ENCODE peak calls at places on chromosomes 4 and X, in five cellular contexts. S is esophagus squamous epithelium, O is astrocyte, I is left ventricle myocardium inferior, D is ascending aorta. Z is an unnamed sample.

GRCh38 chr4:126697748-126698147 is 935.0 kb upstream of the INTU start:
- DNase-seq in S (no peak), D (no peak), I (no peak), O (peak), Z (no peak)

GRCh38 chr4:105594094-105595010 is 41.9 kb downstream of the ARHGEF38 start:
- DNase-seq in D (no peak), S (no peak), O (no peak), I (no peak), Z (no peak)

GRCh38 chr4:118774321-118774720 is 61.6 kb downstream of the SEC24D start:
- DNase-seq in O (no peak), I (no peak), S (no peak), D (no peak), Z (no peak)

GRCh38 chrX:102979536-102979935 is 42.5 kb downstream of the RAB40AL start:
- DNase-seq in D (no peak), O (no peak), I (no peak), S (no peak), Z (no peak)

GRCh38 chr4:57037982-57038604 is 59.4 kb downstream of the POLR2B start:
- DNase-seq in S (no peak), D (no peak), I (peak), O (no peak), Z (no peak)

GRCh38 chr4:184376136-184376838 is 98.1 kb downstream of the IRF2 start:
- DNase-seq in S (no peak), I (no peak), O (no peak), D (no peak), Z (no peak)

GRCh38 chr4:5824635-5825034 is 68.3 kb downstream of the CRMP1 start:
- DNase-seq in S (no peak), I (no peak), O (no peak), D (no peak), Z (no peak)

GRCh38 chr4:81647388-81647787 is 175.7 kb upstream of the RASGEF1B start:
- DNase-seq in I (no peak), D (no peak), O (no peak), S (no peak), Z (no peak)

GRCh38 chr4:37389967-37390580 is 145.5 kb downstream of the NWD2 start:
- DNase-seq in D (no peak), I (no peak), O (peak), S (no peak), Z (no peak)

GRCh38 chrX:11097920-11098319 is 13.2 kb upstream of the HCCS start:
- DNase-seq in O (no peak), S (no peak), D (no peak), I (no peak), Z (no peak)

GRCh38 chr4:88219099-88219498 is 60.7 kb upstream of the ABCG2 start:
- DNase-seq in D (no peak), S (no peak), I (no peak), O (peak), Z (no peak)

GRCh38 chr4:42906906-42907774 is 14.6 kb downstream of the GRXCR1 start:
- DNase-seq in D (no peak), S (no peak), O (no peak), I (no peak), Z (no peak)

GRCh38 chr4:6710282-6710681 is 617 bp upstream of the MRFAP1L1 start:
- DNase-seq in I (no peak), D (no peak), O (no peak), S (no peak), Z (no peak)

GRCh38 chrX:72396117-72396516 is 90.4 kb upstream of the CITED1 start:
- DNase-seq in O (no peak), D (no peak), I (no peak), S (no peak), Z (no peak)

GRCh38 chr4:100988876-100989275 is 358.4 kb downstream of the PPP3CA start:
- DNase-seq in D (no peak), O (no peak), S (no peak), I (no peak), Z (no peak)

GRCh38 chr4:10737335-10737734 is 52.8 kb upstream of the CLNK start:
- DNase-seq in I (no peak), D (no peak), S (no peak), O (peak), Z (no peak)

GRCh38 chr4:58261526-58261925 is 1151.3 kb upstream of the IGFBP7 start:
- DNase-seq in O (no peak), D (no peak), S (no peak), I (no peak), Z (no peak)

GRCh38 chr4:6331018-6331417 is 61.4 kb downstream of the WFS1 start:
- DNase-seq in D (no peak), I (no peak), O (no peak), S (no peak), Z (no peak)

GRCh38 chr4:177375971-177376370 is 66.3 kb downstream of the AGA start:
- DNase-seq in O (no peak), D (no peak), S (no peak), I (no peak), Z (no peak)

GRCh38 chrX:148771440-148771839 is 271.0 kb downstream of the AFF2 start:
- DNase-seq in O (no peak), I (no peak), D (no peak), S (no peak), Z (no peak)

GRCh38 chr4:71553605-71554004 is 214.8 kb downstream of the SLC4A4 start:
- DNase-seq in O (no peak), D (no peak), I (no peak), S (no peak), Z (no peak)

GRCh38 chrX:116342903-116343302 is 93.5 kb upstream of the SLC6A14 start:
- DNase-seq in D (no peak), S (no peak), I (no peak), O (no peak), Z (no peak)

GRCh38 chrX:117645639-117646038 is 471.0 kb downstream of the KLHL13 start:
- DNase-seq in S (no peak), I (no peak), O (no peak), D (no peak), Z (no peak)

GRCh38 chrX:120517936-120518335 is 42.8 kb downstream of the CUL4B start:
- DNase-seq in D (no peak), S (no peak), I (no peak), O (peak), Z (no peak)

DNA sequence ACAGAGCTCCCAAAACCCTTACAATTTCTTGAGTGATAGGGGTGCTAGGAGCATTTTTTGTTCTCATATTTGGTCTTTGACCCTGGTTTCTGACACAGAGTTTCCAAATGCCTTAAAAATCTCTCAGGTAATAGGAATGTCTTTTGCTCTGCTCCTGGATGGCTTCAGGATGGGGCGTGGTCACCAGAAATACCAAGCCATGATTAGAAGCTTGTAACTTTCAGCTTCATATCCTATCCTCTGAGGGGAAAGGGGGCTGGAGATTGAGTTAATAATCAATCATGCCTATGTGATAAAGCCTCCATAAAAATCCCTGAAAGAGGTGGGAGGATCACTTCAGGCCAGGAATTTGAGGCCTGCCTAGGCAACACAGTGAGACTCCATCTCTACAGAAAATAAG is 34.6 kb upstream of the IL9R start:
- DNase-seq in D (no peak), O (no peak), S (no peak), I (no peak), Z (no peak)
- H3K27ac ChIP-seq in D (no peak), O (no peak), S (no peak), I (no peak), Z (no peak)

GRCh38 chr4:148007303-148007702 is 275.4 kb downstream of the ARHGAP10 start:
- DNase-seq in I (no peak), S (no peak), D (no peak), O (peak), Z (no peak)
- H3K27ac ChIP-seq in I (peak), S (peak), D (no peak), O (peak), Z (no peak)

DNA sequence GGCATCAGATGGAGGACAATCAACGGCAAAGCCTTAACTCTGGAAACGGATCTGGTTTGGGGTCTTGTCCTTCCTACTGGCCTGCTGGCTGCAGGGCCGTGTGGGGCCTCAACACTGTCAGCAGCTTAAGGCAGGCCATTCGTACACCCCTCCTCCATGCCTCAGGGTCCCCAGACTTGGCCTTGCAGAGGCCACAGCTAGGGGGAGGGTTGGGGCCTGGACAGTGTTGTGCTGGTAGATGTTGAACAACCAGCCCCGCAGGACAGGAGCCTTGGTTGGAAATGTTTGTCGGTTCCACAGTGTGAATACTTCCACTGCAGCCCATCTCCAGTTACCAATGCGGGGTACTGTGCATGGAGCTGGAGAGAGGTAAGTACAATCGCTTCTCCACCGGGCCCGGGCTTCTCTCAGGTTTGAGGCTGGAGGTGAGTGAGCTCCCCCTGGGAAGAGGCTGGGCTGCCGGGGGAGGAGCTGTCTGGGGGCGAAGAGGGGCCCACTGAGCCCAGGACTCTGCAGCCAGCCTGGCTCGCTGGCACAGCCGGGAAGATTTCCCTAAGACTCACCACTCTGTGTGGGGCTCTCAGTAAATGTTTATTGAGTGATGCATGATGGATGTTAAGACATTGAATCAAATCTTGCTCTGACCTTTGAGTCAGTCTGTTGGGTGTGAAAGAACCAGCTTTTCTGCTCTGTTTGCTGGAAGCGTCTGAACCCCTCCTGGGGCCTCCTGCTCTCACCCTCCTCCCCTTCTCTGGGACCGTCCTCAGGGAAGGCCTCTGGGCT is 19.7 kb upstream of the GPR78 start:
- DNase-seq in S (no peak), D (no peak), O (no peak), I (no peak), Z (no peak)
- H3K27ac ChIP-seq in S (peak), D (no peak), O (no peak), I (no peak), Z (no peak)

GRCh38 chr4:107618656-107619055 is 101.4 kb downstream of the PAPSS1 start:
- DNase-seq in S (no peak), O (no peak), I (no peak), D (no peak), Z (no peak)
- H3K27ac ChIP-seq in S (no peak), O (peak), I (no peak), D (peak), Z (no peak)

DNA sequence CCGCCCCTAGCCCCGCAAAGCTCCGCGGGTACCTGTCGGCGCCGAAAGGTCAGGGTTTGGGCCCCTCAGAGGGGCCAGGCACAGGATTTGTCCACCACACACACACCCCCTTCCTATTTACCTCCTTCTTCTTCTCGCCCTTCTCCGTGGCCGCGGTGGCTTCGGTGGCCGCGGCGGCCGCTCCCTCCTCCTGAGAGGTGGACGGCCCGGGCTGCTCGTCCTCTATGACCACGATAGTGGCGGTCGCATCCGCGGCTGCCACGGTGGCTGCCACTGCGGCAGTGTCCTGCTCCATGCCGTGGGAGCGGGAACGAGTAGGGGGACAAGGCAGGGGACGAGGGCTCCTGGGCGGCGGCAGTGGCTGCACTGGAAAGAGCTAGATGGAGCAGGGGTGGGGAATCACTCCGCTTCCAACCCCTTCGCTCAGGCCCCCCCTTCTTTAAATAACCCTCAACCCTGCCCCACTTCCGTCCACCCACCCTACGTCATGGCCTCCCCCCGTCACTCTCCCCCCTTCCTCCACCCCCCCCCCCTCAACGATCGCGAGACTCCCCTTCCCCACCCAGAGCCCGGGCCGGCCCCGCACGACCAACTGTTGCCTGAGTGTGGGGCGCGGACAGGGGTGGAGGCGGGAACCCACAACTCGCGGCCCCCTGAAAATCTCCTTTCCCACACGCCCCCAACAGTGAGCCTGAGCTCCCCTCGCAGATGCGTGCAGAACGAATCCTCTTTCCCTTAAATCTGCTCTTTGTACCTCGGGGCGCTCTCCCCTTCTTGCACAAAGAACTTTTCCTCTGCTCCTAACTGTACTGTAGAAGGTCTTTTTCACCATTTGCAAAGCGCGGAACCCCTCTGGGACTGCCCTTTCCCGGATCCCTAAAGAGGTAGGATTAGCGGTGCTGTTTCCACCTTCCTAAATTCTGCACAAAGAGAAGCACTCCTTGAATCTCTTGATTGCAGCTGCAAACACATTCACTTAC is at the start of gene SMARCA1:
- DNase-seq in S (no peak), I (peak), O (peak), D (no peak), Z (peak)
- H3K27ac ChIP-seq in S (peak), I (peak), O (peak), D (peak), Z (peak)

GRCh38 chrX:34877451-34877850 is 65.1 kb upstream of the FAM47B start:
- DNase-seq in S (no peak), O (peak), I (no peak), D (no peak), Z (no peak)
- H3K27ac ChIP-seq in S (no peak), O (peak), I (no peak), D (no peak), Z (no peak)

DNA sequence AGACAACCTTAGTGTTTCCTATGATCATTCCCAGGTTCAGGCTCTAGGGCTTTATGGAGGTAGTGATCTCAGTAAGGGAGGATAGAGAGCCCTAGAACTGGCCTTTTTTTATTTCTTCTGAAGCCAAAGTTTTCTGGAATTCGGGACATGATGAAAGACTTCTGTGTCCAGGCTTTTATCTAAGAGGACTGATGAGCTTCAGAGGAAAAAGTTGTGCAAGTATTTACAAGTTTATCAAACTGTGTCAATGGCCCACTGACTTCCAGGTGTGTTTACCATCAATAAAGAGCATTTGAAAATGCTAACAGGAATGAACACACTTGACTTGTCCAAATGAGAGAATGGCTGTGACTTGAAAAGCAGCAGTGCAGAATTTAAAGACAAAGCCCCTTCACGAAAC is 254.6 kb downstream of the DCTD start:
- DNase-seq in S (no peak), D (no peak), I (no peak), O (no peak), Z (no peak)
- H3K27ac ChIP-seq in S (no peak), D (no peak), I (no peak), O (no peak), Z (no peak)

GRCh38 chrX:65697915-65698796 is 30.7 kb downstream of the MSN start:
- DNase-seq in O (peak), S (peak), I (peak), D (peak), Z (no peak)
- H3K27ac ChIP-seq in O (peak), S (peak), I (peak), D (peak), Z (peak)

DNA sequence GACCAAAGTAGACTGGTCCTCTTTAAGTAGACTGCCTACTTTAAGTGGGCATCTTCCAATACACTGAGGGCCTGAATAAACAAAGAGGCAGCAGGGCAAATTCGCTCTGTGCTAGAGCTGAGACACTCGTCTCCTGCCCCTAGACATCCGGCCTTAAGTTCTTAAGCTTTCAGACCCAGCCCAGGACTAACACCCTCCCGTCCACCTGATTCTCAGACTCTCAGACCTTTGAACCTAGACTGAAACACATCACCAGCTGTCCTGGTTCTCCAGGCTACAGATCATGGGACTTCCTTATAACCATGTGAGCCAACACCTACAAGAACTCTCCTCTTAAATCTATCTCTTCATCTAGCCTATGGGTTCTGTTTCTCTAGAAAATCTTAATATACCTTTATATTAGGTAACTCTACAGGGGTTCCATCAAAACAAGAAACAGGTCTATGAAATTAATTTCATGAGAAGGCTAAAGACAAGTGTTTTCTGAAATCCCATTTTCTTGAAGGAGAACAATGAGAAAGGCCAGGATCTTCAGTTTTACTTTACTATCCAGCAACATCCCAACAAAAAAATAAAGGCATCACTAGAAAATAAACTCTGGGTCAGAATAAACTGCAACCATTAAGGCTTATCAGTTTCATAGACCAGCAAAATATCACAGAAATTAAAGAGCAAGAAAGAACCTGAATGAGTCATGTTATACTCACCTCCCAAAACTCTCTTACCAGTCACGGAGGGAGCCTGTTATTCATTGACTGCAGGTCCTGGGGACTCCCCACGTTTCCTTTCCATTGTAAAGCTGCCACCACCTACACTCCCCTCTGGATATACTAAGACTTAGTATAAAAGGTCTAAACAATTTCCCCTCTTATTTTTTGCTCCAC is 14.8 kb downstream of the ADGRA3 start:
- DNase-seq in O (peak), D (no peak), S (no peak), I (no peak), Z (no peak)
- H3K27ac ChIP-seq in O (peak), D (no peak), S (no peak), I (peak), Z (no peak)